ENCODE peak calls at places on chromosomes 4 and X, in five cellular contexts. G, F, Y, J and C are unnamed samples.

GRCh38 chrX:72126048-72126415 is 5.7 kb downstream of the RTL5 start:
- DNase-seq in G (no peak), F (no peak), Y (no peak), J (no peak), C (no peak)

GRCh38 chr4:63020661-63021060 is 1388.6 kb downstream of the TECRL start:
- DNase-seq in G (no peak), F (no peak), Y (no peak), J (no peak), C (no peak)

GRCh38 chr4:137650051-137650450 is 117.8 kb upstream of the PCDH18 start:
- DNase-seq in G (no peak), F (no peak), Y (no peak), J (peak), C (no peak)

GRCh38 chrX:19682712-19683331 is 167.5 kb upstream of the MAP3K15 start:
- DNase-seq in G (peak), F (peak), Y (peak), J (peak), C (peak)

GRCh38 chrX:56385336-56385735 is 153.2 kb downstream of the KLF8 start:
- DNase-seq in G (no peak), F (peak), Y (no peak), J (no peak), C (no peak)

GRCh38 chr4:21470531-21470930 is 478.0 kb downstream of the KCNIP4 start:
- DNase-seq in G (no peak), F (no peak), Y (no peak), J (no peak), C (peak)

GRCh38 chrX:20654596-20655106 is 387.9 kb upstream of the RPS6KA3 start:
- DNase-seq in G (no peak), F (no peak), Y (no peak), J (no peak), C (peak)

GRCh38 chr4:71050809-71051208 is 57.4 kb downstream of the DCK start:
- DNase-seq in G (no peak), F (no peak), Y (no peak), J (no peak), C (no peak)

GRCh38 chr4:6851962-6852361 is 57.7 kb upstream of the TBC1D14 start:
- DNase-seq in G (no peak), F (no peak), Y (no peak), J (no peak), C (no peak)

GRCh38 chr4:42995343-42995944 is 102.9 kb downstream of the GRXCR1 start:
- DNase-seq in G (no peak), F (no peak), Y (no peak), J (no peak), C (peak)

GRCh38 chrX:102651968-102652744 is 873 bp downstream of the GPRASP1 start:
- DNase-seq in G (peak), F (peak), Y (peak), J (peak), C (no peak)

GRCh38 chr4:182897601-182898478 is 19.3 kb downstream of the DCTD start:
- DNase-seq in G (no peak), F (no peak), Y (no peak), J (no peak), C (no peak)

GRCh38 chr4:142091085-142091513 is 454.7 kb downstream of the IL15 start:
- DNase-seq in G (no peak), F (no peak), Y (no peak), J (no peak), C (peak)

GRCh38 chr4:6262847-6263487 is 6.7 kb upstream of the WFS1 start:
- DNase-seq in G (no peak), F (no peak), Y (no peak), J (no peak), C (no peak)

GRCh38 chrX:155888139-155888538 is 7.0 kb downstream of the VAMP7 start:
- DNase-seq in G (no peak), F (no peak), Y (no peak), J (peak), C (peak)

GRCh38 chr4:17701882-17702281 is 79.5 kb downstream of the FAM184B start:
- DNase-seq in G (no peak), F (no peak), Y (no peak), J (no peak), C (no peak)

GRCh38 chrX:79601336-79602131 is 234.4 kb upstream of the ITM2A start:
- DNase-seq in G (peak), F (no peak), Y (no peak), J (no peak), C (no peak)

GRCh38 chr4:141486375-141486997 is 149.9 kb upstream of the IL15 start:
- DNase-seq in G (no peak), F (no peak), Y (no peak), J (no peak), C (peak)

GRCh38 chrX:114134465-114134864 is 449.4 kb upstream of the HTR2C start:
- DNase-seq in G (no peak), F (no peak), Y (no peak), J (no peak), C (peak)

GRCh38 chrX:94053575-94053974 is 379.6 kb downstream of the FAM133A start:
- DNase-seq in G (no peak), F (no peak), Y (no peak), J (no peak), C (peak)

GRCh38 chr4:84324850-84325249 is 174.2 kb downstream of the NKX6-1 start:
- DNase-seq in G (no peak), F (no peak), Y (no peak), J (no peak), C (peak)

GRCh38 chr4:114654607-114655006 is 56.0 kb downstream of the UGT8 start:
- DNase-seq in G (no peak), F (no peak), Y (no peak), J (no peak), C (no peak)

GRCh38 chr4:40247350-40247749 is 50.5 kb downstream of the RHOH start:
- DNase-seq in G (peak), F (peak), Y (peak), J (no peak), C (no peak)

GRCh38 chrX:47241201-47242011 is 8.6 kb downstream of the USP11 start:
- DNase-seq in G (no peak), F (no peak), Y (no peak), J (no peak), C (no peak)

GRCh38 chr4:18815779-18816173 is 794.2 kb upstream of the LCORL start:
- DNase-seq in G (no peak), F (no peak), Y (no peak), J (no peak), C (peak)

GRCh38 chr4:113952452-113953029 is 26.9 kb downstream of the ARSJ start:
- DNase-seq in G (no peak), F (peak), Y (no peak), J (peak), C (peak)

GRCh38 chr4:140426610-140427103 is 791 bp downstream of the CLGN start:
- DNase-seq in G (no peak), F (no peak), Y (no peak), J (no peak), C (peak)

GRCh38 chr4:2256781-2257191 is 5.1 kb downstream of the MXD4 start:
- DNase-seq in G (peak), F (no peak), Y (no peak), J (no peak), C (no peak)

GRCh38 chrX:65695849-65696248 is 28.4 kb downstream of the MSN start:
- DNase-seq in G (no peak), F (no peak), Y (no peak), J (no peak), C (no peak)

GRCh38 chr4:173138636-173139035 is 30.0 kb upstream of the GALNT7 start:
- DNase-seq in G (no peak), F (no peak), Y (no peak), J (no peak), C (no peak)